ENCODE peak calls at places on chromosomes 4 and X, in eight cellular contexts. One of them, this sample, is unnamed. For H3K4me1, the result is how much of the 10 kb centered on the place peaks cover.

GRCh38 chrX:41823402-41823801 is 99.4 kb downstream of the GPR82 start:
- DNase-seq in GM12878: no peak
- DNase-seq in transverse colon: peak
- DNase-seq in endothelial cell of umbilical vein: no peak
- DNase-seq in HCT116: no peak
- DNase-seq in prostate gland: no peak
- DNase-seq in breast epithelium: no peak
- DNase-seq in K562: no peak
- DNase-seq in this sample: no peak

GRCh38 chr4:88179261-88179660 is 20.8 kb upstream of the ABCG2 start:
- DNase-seq in GM12878: no peak
- DNase-seq in transverse colon: no peak
- DNase-seq in endothelial cell of umbilical vein: no peak
- DNase-seq in HCT116: no peak
- DNase-seq in prostate gland: no peak
- DNase-seq in breast epithelium: no peak
- DNase-seq in K562: no peak
- DNase-seq in this sample: no peak

GRCh38 chr4:141134051-141134450 is 782 bp upstream of the RNF150 start:
- DNase-seq in GM12878: no peak
- DNase-seq in transverse colon: no peak
- DNase-seq in endothelial cell of umbilical vein: no peak
- DNase-seq in HCT116: no peak
- DNase-seq in prostate gland: no peak
- DNase-seq in breast epithelium: no peak
- DNase-seq in K562: no peak
- DNase-seq in this sample: no peak

GRCh38 chrX:78527263-78527662 is 131.9 kb downstream of the RTL3 start:
- DNase-seq in GM12878: no peak
- DNase-seq in transverse colon: no peak
- DNase-seq in endothelial cell of umbilical vein: no peak
- DNase-seq in HCT116: no peak
- DNase-seq in prostate gland: no peak
- DNase-seq in breast epithelium: no peak
- DNase-seq in K562: no peak
- DNase-seq in this sample: no peak

GRCh38 chr4:6751611-6752485 is 30.7 kb upstream of the KIAA0232 start:
- DNase-seq in GM12878: no peak
- DNase-seq in transverse colon: no peak
- DNase-seq in endothelial cell of umbilical vein: no peak
- DNase-seq in HCT116: no peak
- DNase-seq in prostate gland: no peak
- DNase-seq in breast epithelium: no peak
- DNase-seq in K562: no peak
- DNase-seq in this sample: no peak

GRCh38 chrX:41334866-41335589 is 1.1 kb downstream of the DDX3X start:
- DNase-seq in GM12878: no peak
- DNase-seq in transverse colon: peak
- DNase-seq in endothelial cell of umbilical vein: peak
- DNase-seq in HCT116: no peak
- DNase-seq in prostate gland: peak
- DNase-seq in breast epithelium: peak
- DNase-seq in K562: peak
- DNase-seq in this sample: no peak

GRCh38 chrX:27132851-27133250 is 330.3 kb downstream of the PPP4R3C start:
- DNase-seq in GM12878: no peak
- DNase-seq in transverse colon: no peak
- DNase-seq in endothelial cell of umbilical vein: peak
- DNase-seq in HCT116: no peak
- DNase-seq in prostate gland: no peak
- DNase-seq in breast epithelium: no peak
- DNase-seq in K562: no peak
- DNase-seq in this sample: no peak

GRCh38 chr4:59500103-59500502 is 1700.0 kb upstream of the ADGRL3 start:
- DNase-seq in GM12878: no peak
- DNase-seq in transverse colon: no peak
- DNase-seq in endothelial cell of umbilical vein: no peak
- DNase-seq in HCT116: no peak
- DNase-seq in prostate gland: no peak
- DNase-seq in breast epithelium: no peak
- DNase-seq in K562: no peak
- DNase-seq in this sample: no peak

GRCh38 chr4:73777612-73778011 is 37.2 kb downstream of the CXCL8 start:
- DNase-seq in GM12878: no peak
- DNase-seq in transverse colon: no peak
- DNase-seq in endothelial cell of umbilical vein: peak
- DNase-seq in HCT116: no peak
- DNase-seq in prostate gland: no peak
- DNase-seq in breast epithelium: no peak
- DNase-seq in K562: no peak
- DNase-seq in this sample: no peak

GRCh38 chr4:113086172-113086695 is 36.8 kb downstream of the ANK2 start:
- DNase-seq in GM12878: no peak
- DNase-seq in transverse colon: no peak
- DNase-seq in endothelial cell of umbilical vein: no peak
- DNase-seq in HCT116: no peak
- DNase-seq in prostate gland: no peak
- DNase-seq in breast epithelium: no peak
- DNase-seq in K562: no peak
- DNase-seq in this sample: no peak

GRCh38 chr4:15906024-15906443 is 32.5 kb downstream of the FGFBP1 start:
- DNase-seq in GM12878: no peak
- DNase-seq in transverse colon: peak
- DNase-seq in endothelial cell of umbilical vein: no peak
- DNase-seq in HCT116: peak
- DNase-seq in prostate gland: peak
- DNase-seq in breast epithelium: no peak
- DNase-seq in K562: peak
- DNase-seq in this sample: peak

GRCh38 chrX:48471504-48471903 is 1.4 kb upstream of the SLC38A5 start:
- DNase-seq in GM12878: no peak
- DNase-seq in transverse colon: no peak
- DNase-seq in endothelial cell of umbilical vein: no peak
- DNase-seq in HCT116: no peak
- DNase-seq in prostate gland: no peak
- DNase-seq in breast epithelium: no peak
- DNase-seq in K562: no peak
- DNase-seq in this sample: no peak

GRCh38 chrX:136646602-136647239 is 1.2 kb upstream of the CD40LG start:
- DNase-seq in GM12878: no peak
- DNase-seq in transverse colon: no peak
- DNase-seq in endothelial cell of umbilical vein: no peak
- DNase-seq in HCT116: no peak
- DNase-seq in prostate gland: no peak
- DNase-seq in breast epithelium: no peak
- DNase-seq in K562: no peak
- DNase-seq in this sample: no peak

GRCh38 chrX:47061238-47061919 is 16.9 kb upstream of the RGN start:
- DNase-seq in GM12878: no peak
- DNase-seq in transverse colon: no peak
- DNase-seq in endothelial cell of umbilical vein: no peak
- DNase-seq in HCT116: no peak
- DNase-seq in prostate gland: no peak
- DNase-seq in breast epithelium: no peak
- DNase-seq in K562: no peak
- DNase-seq in this sample: no peak

GRCh38 chr4:150206981-150207380 is 128.7 kb downstream of the DCLK2 start:
- DNase-seq in GM12878: no peak
- DNase-seq in transverse colon: no peak
- DNase-seq in endothelial cell of umbilical vein: no peak
- DNase-seq in HCT116: no peak
- DNase-seq in prostate gland: no peak
- DNase-seq in breast epithelium: no peak
- DNase-seq in K562: no peak
- DNase-seq in this sample: no peak

GRCh38 chr4:150206265-150206664 is 128.0 kb downstream of the DCLK2 start:
- DNase-seq in GM12878: no peak
- DNase-seq in transverse colon: no peak
- DNase-seq in endothelial cell of umbilical vein: no peak
- DNase-seq in HCT116: no peak
- DNase-seq in prostate gland: no peak
- DNase-seq in breast epithelium: no peak
- DNase-seq in K562: no peak
- DNase-seq in this sample: no peak

GRCh38 chr4:150205016-150205415 is 126.8 kb downstream of the DCLK2 start:
- DNase-seq in GM12878: no peak
- DNase-seq in transverse colon: no peak
- DNase-seq in endothelial cell of umbilical vein: no peak
- DNase-seq in HCT116: no peak
- DNase-seq in prostate gland: no peak
- DNase-seq in breast epithelium: no peak
- DNase-seq in K562: no peak
- DNase-seq in this sample: no peak

GRCh38 chr4:150209140-150209829 is 131.0 kb downstream of the DCLK2 start:
- DNase-seq in GM12878: no peak
- DNase-seq in transverse colon: peak
- DNase-seq in endothelial cell of umbilical vein: peak
- DNase-seq in HCT116: peak
- DNase-seq in prostate gland: peak
- DNase-seq in breast epithelium: peak
- DNase-seq in K562: peak
- DNase-seq in this sample: no peak

GRCh38 chr4:150207871-150208270 is 129.6 kb downstream of the DCLK2 start:
- DNase-seq in GM12878: no peak
- DNase-seq in transverse colon: no peak
- DNase-seq in endothelial cell of umbilical vein: no peak
- DNase-seq in HCT116: no peak
- DNase-seq in prostate gland: no peak
- DNase-seq in breast epithelium: no peak
- DNase-seq in K562: no peak
- DNase-seq in this sample: no peak
- H3K4me3 ChIP-seq in GM12878: no peak
- H3K4me3 ChIP-seq in transverse colon: no peak
- H3K4me3 ChIP-seq in endothelial cell of umbilical vein: no peak
- H3K4me3 ChIP-seq in HCT116: no peak
- H3K4me3 ChIP-seq in prostate gland: no peak
- H3K4me3 ChIP-seq in breast epithelium: no peak
- H3K4me3 ChIP-seq in K562: no peak
- H3K4me3 ChIP-seq in this sample: no peak

DNA sequence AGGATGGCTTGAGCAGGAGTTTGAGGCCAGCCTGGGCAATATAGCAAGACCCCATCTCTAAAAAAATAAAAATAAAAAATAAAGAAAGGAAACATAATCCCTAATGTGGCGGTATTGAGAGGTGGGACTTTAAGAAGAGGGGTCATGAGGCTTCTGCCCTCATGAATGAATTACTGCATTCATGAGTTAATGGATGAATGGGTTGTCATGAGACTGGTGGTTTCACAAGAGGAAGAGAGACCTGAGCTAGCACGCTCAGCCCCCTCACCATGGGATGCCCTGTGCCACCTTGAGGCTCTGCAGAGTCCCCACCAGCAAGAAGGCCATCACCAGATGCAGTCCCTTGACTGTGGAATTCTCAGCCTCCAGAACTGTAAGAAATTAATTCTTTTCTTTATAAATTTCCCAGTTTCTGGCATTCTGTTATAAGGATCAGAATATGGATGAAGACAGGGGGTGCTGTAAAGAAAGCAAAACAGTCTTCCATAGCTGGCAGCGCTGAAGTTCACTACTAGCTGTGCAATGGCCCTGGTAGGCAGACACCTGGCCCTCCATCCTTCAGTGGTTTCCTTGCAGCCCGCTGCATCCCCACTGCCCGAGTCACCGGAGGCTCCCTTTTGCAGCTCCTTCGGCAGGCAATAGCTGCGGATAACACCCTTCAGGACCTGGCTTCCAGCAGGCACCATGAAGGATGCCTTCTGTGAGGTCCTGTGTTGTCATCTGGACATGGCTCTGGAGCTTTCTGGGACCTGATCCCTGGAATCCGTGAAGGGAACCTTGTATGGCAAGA is 44.8 kb upstream of the NSG1 start:
- DNase-seq in GM12878: no peak
- DNase-seq in transverse colon: no peak
- DNase-seq in endothelial cell of umbilical vein: no peak
- DNase-seq in HCT116: no peak
- DNase-seq in prostate gland: no peak
- DNase-seq in breast epithelium: no peak
- DNase-seq in K562: no peak
- DNase-seq in this sample: no peak
- H3K4me1 ChIP-seq in GM12878: under half
- H3K4me1 ChIP-seq in transverse colon: under half
- H3K4me1 ChIP-seq in endothelial cell of umbilical vein: under half
- H3K4me1 ChIP-seq in HCT116: under half
- H3K4me1 ChIP-seq in prostate gland: under half
- H3K4me1 ChIP-seq in breast epithelium: under half
- H3K4me1 ChIP-seq in K562: under half
- H3K4me1 ChIP-seq in this sample: under half

DNA sequence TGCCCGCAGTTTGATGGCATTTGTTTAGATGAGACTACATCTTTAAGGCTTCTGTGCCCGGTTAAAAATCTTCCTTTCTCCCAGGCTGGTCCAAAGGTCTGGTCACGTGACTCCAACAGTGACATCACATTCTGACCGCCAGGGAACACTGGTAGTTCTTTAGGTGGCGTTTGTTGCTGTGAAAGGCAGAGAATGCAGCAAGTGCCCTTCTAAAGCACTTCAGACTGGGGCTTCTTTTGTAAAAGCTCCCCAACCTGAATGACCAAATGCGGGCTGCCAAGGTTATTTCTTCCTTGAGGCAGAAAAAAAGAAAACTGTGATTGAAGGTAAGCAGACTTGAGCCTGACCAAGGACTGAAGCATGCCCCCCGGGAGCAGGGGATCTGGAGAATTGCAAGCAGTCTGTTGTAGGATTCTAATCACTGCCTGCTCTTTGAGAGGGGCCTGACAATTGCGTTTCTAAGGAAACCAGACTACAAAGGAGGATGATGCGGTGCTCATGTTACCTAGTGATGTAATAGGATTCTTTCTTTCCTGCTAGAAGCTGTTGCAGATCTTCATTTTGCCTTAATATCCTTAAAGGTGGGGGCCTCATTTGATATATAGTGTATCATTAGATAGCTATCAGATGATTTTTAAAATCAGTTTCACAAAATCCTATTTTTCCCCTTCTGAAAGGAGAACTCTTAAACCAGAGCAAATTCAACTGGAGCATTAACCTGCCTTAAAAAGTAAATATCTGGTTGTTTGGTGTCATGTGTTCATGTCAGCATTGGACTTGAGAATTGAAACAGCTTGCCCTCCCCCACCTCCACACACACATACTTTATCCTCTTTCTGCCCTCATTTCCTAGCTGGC is 133.1 kb downstream of the AKAP4 start:
- DNase-seq in GM12878: no peak
- DNase-seq in transverse colon: peak
- DNase-seq in endothelial cell of umbilical vein: peak
- DNase-seq in HCT116: no peak
- DNase-seq in prostate gland: no peak
- DNase-seq in breast epithelium: no peak
- DNase-seq in K562: peak
- DNase-seq in this sample: no peak
- TF ChIP-seq POLR2AphosphoS5 in GM12878: no peak
- TF ChIP-seq POLR2AphosphoS5 in transverse colon: no peak
- TF ChIP-seq POLR2AphosphoS5 in endothelial cell of umbilical vein: no peak
- TF ChIP-seq POLR2AphosphoS5 in HCT116: no peak
- TF ChIP-seq POLR2AphosphoS5 in prostate gland: no peak
- TF ChIP-seq POLR2AphosphoS5 in breast epithelium: no peak
- TF ChIP-seq POLR2AphosphoS5 in K562: no peak
- TF ChIP-seq POLR2AphosphoS5 in this sample: no peak

DNA sequence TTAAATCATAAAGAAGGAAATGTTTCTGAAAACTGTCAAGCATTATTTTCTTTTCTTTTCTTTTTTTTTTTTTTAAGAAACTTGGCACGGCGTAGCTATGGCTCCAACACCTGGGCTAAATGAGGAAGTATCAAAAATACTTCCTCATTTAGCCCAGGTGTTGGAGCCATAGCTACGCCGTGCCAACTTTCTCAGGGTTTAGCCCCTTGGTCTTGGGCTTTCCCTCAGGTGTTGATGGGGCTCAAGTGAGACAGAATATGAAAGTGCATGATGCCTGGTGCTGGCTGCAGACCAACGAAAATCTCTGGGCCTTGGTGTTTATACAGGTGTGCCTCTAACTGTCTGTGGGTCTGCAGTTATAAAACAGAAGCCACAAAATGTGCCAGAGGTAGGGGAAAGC is 132.7 kb downstream of the ARHGAP24 start:
- DNase-seq in GM12878: peak
- DNase-seq in transverse colon: peak
- DNase-seq in endothelial cell of umbilical vein: no peak
- DNase-seq in HCT116: no peak
- DNase-seq in prostate gland: peak
- DNase-seq in breast epithelium: no peak
- DNase-seq in K562: no peak
- DNase-seq in this sample: no peak
- H3K4me3 ChIP-seq in GM12878: no peak
- H3K4me3 ChIP-seq in transverse colon: no peak
- H3K4me3 ChIP-seq in endothelial cell of umbilical vein: no peak
- H3K4me3 ChIP-seq in HCT116: no peak
- H3K4me3 ChIP-seq in prostate gland: no peak
- H3K4me3 ChIP-seq in breast epithelium: no peak
- H3K4me3 ChIP-seq in K562: no peak
- H3K4me3 ChIP-seq in this sample: no peak